ENCODE peak calls at places on chromosomes 3 and 15, in ten cellular contexts. O, W, T, H, M, L, A, B, E and P are unnamed samples.

GRCh38 chr3:172059532-172059931 is 20.2 kb downstream of the FNDC3B start:
- DNase-seq in O (no peak), B (no peak), W (no peak), T (no peak), L (no peak), H (no peak), A (no peak), M (no peak), E (no peak), P (no peak)

GRCh38 chr3:47802734-47803477 is at the start of gene DHX30:
- DNase-seq in O (peak), E (peak), A (peak), L (peak), T (peak), M (peak), B (no peak), H (peak), W (peak), P (peak)

GRCh38 chr3:50237133-50237651 is 1.2 kb downstream of the GNAI2 start:
- DNase-seq in H (no peak), L (no peak), E (no peak), M (peak), W (no peak), T (peak), O (no peak), B (no peak), A (no peak), P (no peak)

GRCh38 chr3:125437631-125438435 is 62.7 kb upstream of the ZNF148 start:
- DNase-seq in W (peak), O (peak), H (peak), T (peak), L (peak), M (peak), A (peak), E (peak), B (no peak), P (no peak)

GRCh38 chr3:44890852-44891251 is 16.4 kb downstream of the TGM4 start:
- DNase-seq in A (no peak), L (no peak), B (no peak), W (no peak), T (no peak), O (no peak), E (no peak), M (no peak), H (no peak), P (no peak)

GRCh38 chr15:62483817-62484216 is 318.7 kb upstream of the C2CD4B start:
- DNase-seq in W (peak), E (no peak), T (no peak), B (no peak), A (no peak), H (no peak), O (no peak), L (no peak), M (no peak), P (peak)

GRCh38 chr15:37100109-37100873 is at the start of gene MEIS2:
- DNase-seq in O (peak), L (peak), H (peak), T (peak), B (peak), A (no peak), M (peak), E (peak), W (peak), P (peak)

GRCh38 chr3:13566769-13567310 is 17.9 kb downstream of the FBLN2 start:
- DNase-seq in H (no peak), O (no peak), W (no peak), B (no peak), M (no peak), E (no peak), T (no peak), L (no peak), A (no peak), P (no peak)

GRCh38 chr15:36632196-36632595 is 52.8 kb downstream of the CDIN1 start:
- DNase-seq in L (no peak), E (peak), O (no peak), W (no peak), T (no peak), A (no peak), H (peak), M (no peak), B (no peak), P (no peak)

GRCh38 chr3:36461588-36461987 is 81.3 kb downstream of the STAC start:
- DNase-seq in A (no peak), T (no peak), E (no peak), O (no peak), W (no peak), B (no peak), L (no peak), M (no peak), H (no peak), P (no peak)

GRCh38 chr3:125061170-125061569 is 5.4 kb upstream of the HEG1 start:
- DNase-seq in L (no peak), A (no peak), W (no peak), E (no peak), B (no peak), M (peak), O (peak), T (peak), H (no peak), P (no peak)

GRCh38 chr3:195163719-195164572 is 107.0 kb downstream of the XXYLT1 start:
- DNase-seq in H (no peak), A (no peak), L (no peak), T (no peak), W (no peak), B (no peak), O (no peak), E (no peak), M (no peak), P (no peak)